ENCODE peak calls at places on chromosomes 4 and X, in nine cellular contexts. V, R, E, G, T, M, O, U and I are unnamed samples.

GRCh38 chr4:176805155-176805554 is 12.4 kb upstream of the VEGFC start:
- DNase-seq in V (peak), R (no peak), E (no peak), G (peak), T (no peak), M (no peak), O (peak), U (no peak), I (no peak)

GRCh38 chr4:732911-733630 is 27.4 kb downstream of the PCGF3 start:
- DNase-seq in V (no peak), R (no peak), E (no peak), G (no peak), T (no peak), M (no peak), O (no peak), U (no peak), I (no peak)

GRCh38 chrX:129759576-129760061 is 20.1 kb upstream of the SASH3 start:
- DNase-seq in V (peak), R (no peak), E (peak), G (peak), T (no peak), M (no peak), O (peak), U (peak), I (peak)

GRCh38 chrX:48676893-48677270 is 6.7 kb upstream of the WAS start:
- DNase-seq in V (no peak), R (peak), E (no peak), G (no peak), T (peak), M (no peak), O (no peak), U (no peak), I (peak)

GRCh38 chr4:48483006-48483776 is at the start of gene SLC10A4:
- DNase-seq in V (no peak), R (peak), E (no peak), G (no peak), T (peak), M (no peak), O (no peak), U (no peak), I (no peak)

GRCh38 chr4:120683902-120684540 is 238.5 kb downstream of the PRDM5 start:
- DNase-seq in V (no peak), R (no peak), E (no peak), G (no peak), T (no peak), M (no peak), O (no peak), U (no peak), I (no peak)

GRCh38 chr4:24229976-24230375 is 340.1 kb upstream of the PPARGC1A start:
- DNase-seq in V (peak), R (no peak), E (peak), G (peak), T (no peak), M (no peak), O (no peak), U (no peak), I (no peak)

GRCh38 chr4:138897818-138898226 is 117.8 kb upstream of the NOCT start:
- DNase-seq in V (peak), R (peak), E (peak), G (peak), T (no peak), M (no peak), O (peak), U (no peak), I (peak)

GRCh38 chrX:18434896-18435295 is 9.5 kb downstream of the CDKL5 start:
- DNase-seq in V (no peak), R (no peak), E (no peak), G (no peak), T (no peak), M (no peak), O (no peak), U (no peak), I (no peak)

GRCh38 chr4:55468724-55469123 is 73.0 kb downstream of the TMEM165 start:
- DNase-seq in V (peak), R (no peak), E (peak), G (peak), T (no peak), M (no peak), O (peak), U (no peak), I (no peak)

GRCh38 chr4:8882239-8882638 is 10.6 kb upstream of the HMX1 start:
- DNase-seq in V (no peak), R (no peak), E (no peak), G (no peak), T (no peak), M (no peak), O (no peak), U (no peak), I (no peak)

GRCh38 chr4:42612898-42613297 is 44.0 kb downstream of the ATP8A1 start:
- DNase-seq in V (no peak), R (no peak), E (no peak), G (no peak), T (no peak), M (no peak), O (no peak), U (no peak), I (no peak)

GRCh38 chr4:168550071-168550766 is 53.4 kb downstream of the PALLD start:
- DNase-seq in V (peak), R (no peak), E (no peak), G (peak), T (no peak), M (no peak), O (no peak), U (no peak), I (no peak)

GRCh38 chrX:96689951-96690350 is 5.3 kb downstream of the DIAPH2 start:
- DNase-seq in V (no peak), R (no peak), E (no peak), G (no peak), T (no peak), M (no peak), O (no peak), U (no peak), I (no peak)

GRCh38 chr4:53695540-53696463 is 104.5 kb upstream of the LNX1 start:
- DNase-seq in V (no peak), R (no peak), E (no peak), G (no peak), T (no peak), M (no peak), O (no peak), U (no peak), I (no peak)

GRCh38 chrX:119880552-119881437 is 9.2 kb downstream of the NDUFA1 start:
- DNase-seq in V (peak), R (peak), E (no peak), G (peak), T (no peak), M (no peak), O (peak), U (peak), I (peak)

GRCh38 chr4:81747242-81747930 is 275.7 kb upstream of the RASGEF1B start:
- DNase-seq in V (no peak), R (no peak), E (no peak), G (no peak), T (no peak), M (no peak), O (no peak), U (no peak), I (peak)

GRCh38 chrX:126552313-126553022 is at the start of gene DCAF12L1:
- DNase-seq in V (no peak), R (peak), E (no peak), G (no peak), T (no peak), M (no peak), O (no peak), U (no peak), I (no peak)

GRCh38 chr4:125550769-125551168 is 236.0 kb downstream of the FAT4 start:
- DNase-seq in V (no peak), R (no peak), E (no peak), G (no peak), T (no peak), M (no peak), O (no peak), U (no peak), I (no peak)

GRCh38 chr4:104395219-104395618 is 99.5 kb downstream of the CXXC4 start:
- DNase-seq in V (peak), R (no peak), E (no peak), G (peak), T (no peak), M (no peak), O (no peak), U (no peak), I (peak)

GRCh38 chr4:114599231-114600065 is 841 bp downstream of the UGT8 start:
- DNase-seq in V (peak), R (peak), E (no peak), G (peak), T (peak), M (no peak), O (peak), U (peak), I (no peak)

GRCh38 chrX:5683996-5684395 is 544.7 kb downstream of the NLGN4X start:
- DNase-seq in V (no peak), R (no peak), E (no peak), G (no peak), T (no peak), M (no peak), O (no peak), U (no peak), I (peak)

GRCh38 chrX:12370444-12371089 is 232.3 kb downstream of the FRMPD4 start:
- DNase-seq in V (peak), R (no peak), E (peak), G (peak), T (no peak), M (no peak), O (no peak), U (no peak), I (no peak)

GRCh38 chrX:134236690-134237362 is at the start of gene CCDC160:
- DNase-seq in V (peak), R (peak), E (no peak), G (peak), T (peak), M (no peak), O (no peak), U (peak), I (peak)

GRCh38 chr4:79413486-79413885 is 5.5 kb upstream of the GK2 start:
- DNase-seq in V (no peak), R (no peak), E (no peak), G (no peak), T (no peak), M (no peak), O (no peak), U (no peak), I (no peak)

GRCh38 chrX:114152130-114152529 is 431.8 kb upstream of the HTR2C start:
- DNase-seq in V (peak), R (peak), E (no peak), G (peak), T (no peak), M (no peak), O (peak), U (no peak), I (no peak)

GRCh38 chr4:38313999-38314561 is 349.9 kb upstream of the KLF3 start:
- DNase-seq in V (peak), R (peak), E (no peak), G (peak), T (peak), M (no peak), O (peak), U (no peak), I (peak)

GRCh38 chrX:148161661-148162060 is 180.5 kb downstream of the FMR1NB start:
- DNase-seq in V (no peak), R (no peak), E (no peak), G (no peak), T (no peak), M (no peak), O (no peak), U (no peak), I (no peak)

GRCh38 chr4:73901031-73901430 is 31.8 kb downstream of the CXCL1 start:
- DNase-seq in V (peak), R (no peak), E (no peak), G (peak), T (no peak), M (no peak), O (peak), U (no peak), I (no peak)

GRCh38 chr4:11301075-11301660 is 127.5 kb downstream of the HS3ST1 start:
- DNase-seq in V (no peak), R (peak), E (no peak), G (no peak), T (no peak), M (no peak), O (no peak), U (no peak), I (no peak)

GRCh38 chr4:94889523-94889922 is 131.8 kb downstream of the BMPR1B start:
- DNase-seq in V (no peak), R (no peak), E (no peak), G (no peak), T (no peak), M (no peak), O (no peak), U (no peak), I (no peak)

GRCh38 chr4:15920723-15921591 is 17.6 kb downstream of the FGFBP1 start:
- DNase-seq in V (peak), R (peak), E (peak), G (peak), T (no peak), M (peak), O (peak), U (no peak), I (no peak)

GRCh38 chr4:168509786-168510185 is 12.9 kb downstream of the PALLD start:
- DNase-seq in V (peak), R (no peak), E (peak), G (peak), T (no peak), M (no peak), O (peak), U (peak), I (no peak)

GRCh38 chrX:43734444-43734843 is 78.3 kb downstream of the MAOA start:
- DNase-seq in V (no peak), R (no peak), E (no peak), G (no peak), T (no peak), M (no peak), O (no peak), U (no peak), I (no peak)

DNA sequence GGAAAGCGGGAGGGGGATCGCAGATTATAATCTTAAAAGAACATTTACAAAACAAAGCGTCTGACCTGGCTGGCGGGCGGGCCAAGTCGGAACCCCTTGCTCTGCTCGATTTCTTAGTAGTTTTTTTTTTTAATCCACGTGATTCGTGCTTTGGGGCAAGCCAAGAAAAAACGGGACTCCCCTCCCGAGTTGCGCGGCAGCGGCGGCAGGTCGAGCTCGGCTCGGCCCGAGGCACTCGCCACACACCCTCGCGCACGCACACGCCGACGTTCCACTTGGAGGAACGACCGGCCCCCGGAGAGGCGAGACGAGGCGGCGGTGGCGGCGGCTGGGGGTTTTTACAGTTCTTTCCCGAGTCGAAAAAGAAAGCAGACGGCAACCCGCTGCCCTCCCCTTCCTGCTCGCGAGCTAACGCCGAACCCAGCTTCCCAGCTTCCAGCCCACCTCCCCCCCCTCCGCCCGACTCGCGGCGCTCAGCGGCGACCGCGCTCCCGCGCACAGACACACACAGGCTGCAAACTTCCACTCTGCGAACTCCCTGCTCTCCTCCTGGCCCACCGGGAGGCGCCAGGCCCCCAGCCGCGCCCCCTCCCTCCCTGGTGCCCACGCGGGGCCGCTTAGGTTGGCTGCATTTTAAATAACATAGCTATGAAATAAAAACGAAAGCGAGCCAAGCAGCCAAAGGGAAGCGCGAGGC is 1.2 kb downstream of the BCOR start:
- DNase-seq in V (no peak), R (peak), E (no peak), G (no peak), T (peak), M (no peak), O (peak), U (peak), I (peak)
- TF ChIP-seq CTCF in V (no peak), R (no peak), E (no peak), G (no peak), T (no peak), M (no peak), O (no peak), U (no peak), I (no peak)

GRCh38 chr4:36159208-36159607 is 85.1 kb downstream of the ARAP2 start:
- DNase-seq in V (no peak), R (no peak), E (no peak), G (no peak), T (no peak), M (no peak), O (no peak), U (peak), I (no peak)
- TF ChIP-seq CTCF in V (no peak), R (no peak), E (no peak), G (no peak), T (no peak), M (no peak), O (no peak), U (peak), I (peak)

GRCh38 chrX:47068214-47068613 is 10.0 kb upstream of the RGN start:
- DNase-seq in V (no peak), R (no peak), E (no peak), G (no peak), T (no peak), M (no peak), O (no peak), U (no peak), I (no peak)
- TF ChIP-seq CTCF in V (no peak), R (no peak), E (no peak), G (no peak), T (no peak), M (no peak), O (no peak), U (no peak), I (no peak)

DNA sequence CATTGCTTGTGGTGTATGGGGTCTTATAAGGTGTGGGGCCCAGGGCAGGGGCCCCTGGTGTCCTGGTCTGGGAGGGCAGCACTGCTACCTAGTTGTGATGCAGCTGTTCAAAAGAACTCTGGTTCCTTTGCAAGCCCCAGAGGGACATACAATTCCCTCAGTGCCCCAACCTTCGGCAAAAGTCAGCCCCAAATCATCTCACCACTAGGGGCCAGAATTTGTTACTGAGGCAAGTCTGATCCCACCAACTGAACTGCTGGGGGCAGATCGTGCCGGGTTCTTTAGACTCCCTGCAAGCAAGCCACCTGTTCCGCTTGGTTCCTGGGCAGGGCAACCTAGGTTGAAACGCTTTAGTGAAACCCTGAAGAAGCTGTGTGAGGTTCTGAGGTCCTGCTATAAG is 180.1 kb upstream of the S100G start:
- DNase-seq in V (no peak), R (no peak), E (no peak), G (no peak), T (no peak), M (no peak), O (no peak), U (no peak), I (no peak)
- TF ChIP-seq CTCF in V (no peak), R (no peak), E (no peak), G (no peak), T (no peak), M (no peak), O (peak), U (no peak), I (no peak)

GRCh38 chrX:137171626-137172025 is 137.8 kb upstream of the GPR101 start:
- DNase-seq in V (no peak), R (no peak), E (no peak), G (no peak), T (no peak), M (no peak), O (no peak), U (no peak), I (no peak)

GRCh38 chrX:137164329-137164728 is 130.5 kb upstream of the GPR101 start:
- DNase-seq in V (no peak), R (no peak), E (no peak), G (no peak), T (no peak), M (no peak), O (no peak), U (no peak), I (no peak)

GRCh38 chrX:137166591-137166990 is 132.8 kb upstream of the GPR101 start:
- DNase-seq in V (no peak), R (peak), E (no peak), G (no peak), T (no peak), M (no peak), O (no peak), U (peak), I (peak)
- TF ChIP-seq CTCF in V (no peak), R (peak), E (no peak), G (peak), T (no peak), M (no peak), O (no peak), U (peak), I (peak)